ENCODE peak calls at places on chromosomes 13 and 19, in ten cellular contexts. F is left lung; E is SJSA1; W is CD4-positive, alpha-beta T cell; Q is cardiac muscle cell; V is fibroblast of lung; X is Karpas-422; Y is RWPE1; U is caudate nucleus; P is upper lobe of right lung. M is an unnamed sample.

GRCh38 chr19:45637890-45638667 is 1.1 kb downstream of the EML2 start:
- DNase-seq in Y (peak; percentile 49), P (no peak), X (no peak), U (no peak), Q (peak; percentile 83), F (no peak), E (peak; percentile 71), V (peak; percentile 65), W (no peak), M (no peak)

GRCh38 chr19:53333071-53333465 is 481 bp upstream of the ZNF845 start:
- DNase-seq in V (peak; percentile 66), Q (no peak), Y (no peak), F (peak; percentile 85), P (peak; percentile 70), U (no peak), E (peak; percentile 57), X (no peak), W (no peak), M (no peak)

GRCh38 chr19:14871619-14872230 is 14.2 kb downstream of the OR7A17 start:
- DNase-seq in X (peak; percentile 71), V (no peak), F (no peak), E (no peak), W (no peak), P (no peak), Y (peak; percentile 38), Q (peak; percentile 39), U (no peak), M (no peak)

GRCh38 chr13:25242956-25243355 is 44.3 kb downstream of the MTMR6 start:
- DNase-seq in Y (no peak), V (no peak), E (no peak), W (no peak), Q (no peak), F (no peak), X (no peak), P (no peak), U (no peak), M (no peak)

GRCh38 chr19:35140207-35140897 is 1.7 kb downstream of the FXYD1 start:
- DNase-seq in Q (no peak), P (no peak), U (no peak), W (no peak), V (no peak), E (no peak), X (no peak), F (no peak), Y (no peak), M (no peak)

GRCh38 chr13:112674412-112675383 is 15.1 kb upstream of the ATP11A start:
- DNase-seq in F (no peak), Q (peak; percentile 33), P (peak; percentile 22), W (no peak), V (no peak), E (no peak), Y (no peak), X (no peak), U (no peak), M (no peak)

GRCh38 chr13:111242585-111242984 is 77.9 kb upstream of the TEX29 start:
- DNase-seq in W (no peak), Q (no peak), U (no peak), P (no peak), Y (no peak), E (no peak), V (no peak), F (no peak), X (no peak), M (no peak)

GRCh38 chr13:30151398-30151797 is 156.0 kb downstream of the KATNAL1 start:
- DNase-seq in Q (no peak), V (no peak), U (no peak), P (no peak), Y (no peak), X (no peak), F (no peak), W (no peak), E (no peak), M (no peak)

GRCh38 chr13:42057918-42058530 is 9.6 kb downstream of the DGKH start:
- DNase-seq in X (no peak), Q (no peak), P (no peak), E (no peak), Y (no peak), F (no peak), U (no peak), V (no peak), W (no peak), M (no peak)

GRCh38 chr13:42056146-42056545 is 7.7 kb downstream of the DGKH start:
- DNase-seq in Q (no peak), X (no peak), F (no peak), P (no peak), W (no peak), E (no peak), Y (no peak), U (no peak), V (no peak), M (no peak)

GRCh38 chr13:42055500-42056085 is 7.1 kb downstream of the DGKH start:
- DNase-seq in Q (no peak), X (no peak), F (no peak), V (no peak), W (no peak), U (no peak), E (no peak), P (no peak), Y (no peak), M (no peak)

GRCh38 chr13:42054798-42055499 is 6.5 kb downstream of the DGKH start:
- DNase-seq in Q (no peak), Y (no peak), P (no peak), V (no peak), F (no peak), U (no peak), E (no peak), W (no peak), X (no peak), M (no peak)

DNA sequence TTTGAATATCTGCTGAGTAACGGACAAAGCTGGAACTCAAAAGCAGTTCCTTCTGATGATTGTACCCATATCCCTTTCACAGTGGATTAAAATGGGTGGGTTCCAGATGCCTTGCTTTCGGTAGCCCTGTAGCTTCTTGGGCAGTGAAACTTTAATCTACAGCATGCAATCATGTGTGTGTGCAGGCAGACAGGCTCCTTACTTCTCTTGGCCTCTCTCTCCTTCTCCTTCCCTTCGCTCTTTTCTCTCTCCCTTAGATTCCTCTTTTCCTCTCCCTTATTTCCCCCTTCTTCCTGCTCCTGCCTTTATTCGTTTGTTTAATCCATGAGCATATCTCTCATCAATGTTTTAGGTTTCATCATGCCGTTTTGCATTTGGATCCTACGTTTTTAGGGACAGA is 8.1 kb downstream of the DGKH start:
- DNase-seq in P (no peak), E (no peak), Y (no peak), F (no peak), V (no peak), Q (no peak), X (no peak), U (no peak), W (no peak), M (no peak)
- H3K27ac ChIP-seq in P (no peak overlapping the region), E (no peak overlapping the region), Y (no peak overlapping the region), F (no peak overlapping the region), V (no peak overlapping the region), Q (no peak overlapping the region), X (no peak overlapping the region), U (no peak overlapping the region), W (no peak overlapping the region), M (no peak overlapping the region)

GRCh38 chr19:10516064-10516385 is 1.2 kb downstream of the S1PR5 start:
- DNase-seq in V (no peak), F (no peak), X (no peak), E (no peak), P (no peak), W (no peak), Y (no peak), U (no peak), Q (no peak), M (no peak)
- H3K27ac ChIP-seq in V (no peak overlapping the region), F (no peak overlapping the region), X (no peak overlapping the region), E (no peak overlapping the region), P (no peak overlapping the region), W (no peak overlapping the region), Y (peak overlapping the region; percentile 91), U (peak overlapping the region; percentile 99), Q (no peak overlapping the region), M (no peak overlapping the region)

GRCh38 chr19:41223431-41224234 is 4.6 kb downstream of the AXL start:
- DNase-seq in Q (peak; percentile 44), V (peak; percentile 96), W (no peak), Y (peak; percentile 67), P (no peak), X (no peak), F (peak; percentile 78), U (no peak), E (peak; percentile 98), M (no peak)

GRCh38 chr19:41226874-41227390 is 7.9 kb downstream of the AXL start:
- DNase-seq in P (no peak), U (no peak), F (no peak), W (no peak), V (no peak), Q (no peak), X (no peak), E (no peak), Y (no peak), M (no peak)

GRCh38 chr19:41224632-41225031 is 5.6 kb downstream of the AXL start:
- DNase-seq in E (no peak), U (no peak), Y (no peak), X (no peak), P (no peak), Q (no peak), F (no peak), V (no peak), W (no peak), M (no peak)

GRCh38 chr19:41226053-41226873 is 7.2 kb downstream of the AXL start:
- DNase-seq in W (peak; percentile 28), F (peak; percentile 90), Q (peak; percentile 93), X (no peak), P (peak; percentile 85), E (peak; percentile 97), U (no peak), V (peak; percentile 93), Y (peak; percentile 94), M (peak; percentile 31)

DNA sequence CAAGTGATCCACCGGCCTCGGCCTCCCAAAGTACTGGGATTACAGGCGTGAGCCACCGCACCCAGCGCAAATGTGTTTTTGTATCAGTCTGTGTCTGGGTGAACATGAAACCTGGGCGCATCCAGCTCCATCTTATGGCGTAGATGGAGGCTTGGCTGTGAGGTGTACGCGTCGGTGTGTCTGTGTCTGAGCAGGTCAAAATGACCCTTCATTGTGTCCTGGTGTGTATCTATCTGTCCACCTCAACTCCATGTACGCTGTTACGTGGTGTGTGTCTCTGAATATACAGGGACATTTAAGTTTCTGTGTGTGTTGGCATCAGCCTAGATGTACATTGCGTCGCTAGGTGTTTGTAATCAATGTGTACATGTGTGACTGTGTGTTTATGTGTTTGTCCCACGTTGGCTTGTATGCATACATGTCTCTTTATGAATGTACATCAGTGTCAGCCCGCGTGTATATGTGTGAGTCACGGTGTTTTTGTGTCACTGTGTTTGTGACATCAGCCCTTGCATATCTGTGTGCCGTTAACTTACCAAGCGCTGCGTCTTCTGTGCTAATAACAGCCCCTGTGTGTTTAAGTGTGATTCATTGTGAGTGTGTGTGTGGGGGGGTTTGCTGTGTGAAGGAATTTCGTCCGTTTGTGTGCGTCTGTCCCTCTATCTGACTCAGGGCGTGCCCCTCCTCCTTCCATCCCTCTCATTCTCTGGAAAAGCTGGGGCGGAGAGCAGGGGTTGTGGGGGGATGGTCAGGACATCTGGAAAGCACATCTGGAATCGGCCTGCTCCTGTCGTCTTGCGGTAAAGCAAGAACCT is 6.4 kb downstream of the AXL start:
- DNase-seq in F (no peak), W (peak; percentile 20), V (peak; percentile 100), X (no peak), U (no peak), Q (peak; percentile 98), Y (peak; percentile 96), P (no peak), E (peak; percentile 98), M (peak; percentile 35)
- H3K27ac ChIP-seq in F (peak overlapping the region; percentile 71), W (no peak overlapping the region), V (peak overlapping the region; percentile 99), X (no peak overlapping the region), U (no peak overlapping the region), Q (peak overlapping the region; percentile 77), Y (peak overlapping the region; percentile 98), P (peak overlapping the region; percentile 83), E (peak overlapping the region; percentile 99), M (peak overlapping the region; percentile 83)

DNA sequence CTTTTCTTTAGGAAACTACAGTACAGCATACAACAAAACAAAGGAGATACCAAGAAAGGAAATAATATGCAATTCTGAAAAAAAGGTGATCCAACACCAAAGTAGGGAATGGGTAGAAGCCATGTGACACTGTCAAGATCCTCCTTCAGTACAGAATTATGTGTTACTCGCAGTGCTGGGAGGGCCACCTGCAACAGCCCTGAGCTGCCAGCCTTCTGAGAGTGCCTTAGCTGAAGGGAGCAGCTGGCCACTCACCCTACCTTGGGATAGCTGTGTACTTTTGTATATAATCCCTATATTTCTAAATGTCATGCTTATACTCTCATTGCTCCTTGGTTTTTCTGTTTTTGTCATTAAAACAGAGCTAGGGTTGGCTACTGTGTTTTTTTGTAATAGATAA is 1518.2 kb upstream of the PCDH20 start:
- DNase-seq in Y (no peak), Q (no peak), F (no peak), X (no peak), W (no peak), E (no peak), P (no peak), U (no peak), V (no peak), M (no peak)
- H3K27ac ChIP-seq in Y (no peak overlapping the region), Q (no peak overlapping the region), F (no peak overlapping the region), X (no peak overlapping the region), W (no peak overlapping the region), E (no peak overlapping the region), P (no peak overlapping the region), U (no peak overlapping the region), V (no peak overlapping the region), M (no peak overlapping the region)

M was measured in breast epithelium.